ENCODE peak calls at places on chromosomes 4 and X, in nine cellular contexts. One of them, this sample, is unnamed.

GRCh38 chrX:55107911-55108310 is 19.1 kb downstream of the PAGE2 start:
- DNase-seq in NCI-H526 treated with DMSO at 0.1 percent for 48 hours: no peak
- DNase-seq in endothelial cell: no peak
- DNase-seq in G401: no peak
- DNase-seq in SK-N-SH: no peak
- DNase-seq in H54: no peak
- DNase-seq in AG10803: no peak
- DNase-seq in stimulated activated CD8-positive, alpha-beta memory T cell treated with anti-CD3 and anti-CD28 coated beads, Interleukin-2, amount 100 ng/mL, for 48 hours: no peak
- DNase-seq in CD8-positive, alpha-beta memory T cell: no peak
- DNase-seq in this sample: no peak

GRCh38 chr4:12679217-12679616 is 804.9 kb downstream of the RAB28 start:
- DNase-seq in NCI-H526 treated with DMSO at 0.1 percent for 48 hours: no peak
- DNase-seq in endothelial cell: no peak
- DNase-seq in G401: no peak
- DNase-seq in SK-N-SH: peak; percentile 0
- DNase-seq in H54: no peak
- DNase-seq in AG10803: no peak
- DNase-seq in stimulated activated CD8-positive, alpha-beta memory T cell treated with anti-CD3 and anti-CD28 coated beads, Interleukin-2, amount 100 ng/mL, for 48 hours: no peak
- DNase-seq in CD8-positive, alpha-beta memory T cell: no peak
- DNase-seq in this sample: no peak

GRCh38 chr4:166680801-166681200 is 553.5 kb downstream of the SPOCK3 start:
- DNase-seq in NCI-H526 treated with DMSO at 0.1 percent for 48 hours: no peak
- DNase-seq in endothelial cell: no peak
- DNase-seq in G401: no peak
- DNase-seq in SK-N-SH: no peak
- DNase-seq in H54: no peak
- DNase-seq in AG10803: no peak
- DNase-seq in stimulated activated CD8-positive, alpha-beta memory T cell treated with anti-CD3 and anti-CD28 coated beads, Interleukin-2, amount 100 ng/mL, for 48 hours: no peak
- DNase-seq in CD8-positive, alpha-beta memory T cell: no peak
- DNase-seq in this sample: no peak

GRCh38 chrX:29687687-29688086 is 527.7 kb upstream of the MAGEB2 start:
- DNase-seq in NCI-H526 treated with DMSO at 0.1 percent for 48 hours: no peak
- DNase-seq in endothelial cell: no peak
- DNase-seq in G401: no peak
- DNase-seq in SK-N-SH: no peak
- DNase-seq in H54: no peak
- DNase-seq in AG10803: peak; percentile 21
- DNase-seq in stimulated activated CD8-positive, alpha-beta memory T cell treated with anti-CD3 and anti-CD28 coated beads, Interleukin-2, amount 100 ng/mL, for 48 hours: no peak
- DNase-seq in CD8-positive, alpha-beta memory T cell: no peak
- DNase-seq in this sample: peak; percentile 73

GRCh38 chr4:148270600-148270999 is 171.6 kb downstream of the NR3C2 start:
- DNase-seq in NCI-H526 treated with DMSO at 0.1 percent for 48 hours: no peak
- DNase-seq in endothelial cell: no peak
- DNase-seq in G401: no peak
- DNase-seq in SK-N-SH: no peak
- DNase-seq in H54: peak; percentile 9
- DNase-seq in AG10803: no peak
- DNase-seq in stimulated activated CD8-positive, alpha-beta memory T cell treated with anti-CD3 and anti-CD28 coated beads, Interleukin-2, amount 100 ng/mL, for 48 hours: no peak
- DNase-seq in CD8-positive, alpha-beta memory T cell: no peak
- DNase-seq in this sample: no peak

GRCh38 chr4:25131925-25132324 is 28.3 kb downstream of the SEPSECS start:
- DNase-seq in NCI-H526 treated with DMSO at 0.1 percent for 48 hours: no peak
- DNase-seq in endothelial cell: no peak
- DNase-seq in G401: no peak
- DNase-seq in SK-N-SH: no peak
- DNase-seq in H54: no peak
- DNase-seq in AG10803: no peak
- DNase-seq in stimulated activated CD8-positive, alpha-beta memory T cell treated with anti-CD3 and anti-CD28 coated beads, Interleukin-2, amount 100 ng/mL, for 48 hours: no peak
- DNase-seq in CD8-positive, alpha-beta memory T cell: no peak
- DNase-seq in this sample: no peak

GRCh38 chrX:96770315-96770714 is 85.7 kb downstream of the DIAPH2 start:
- DNase-seq in NCI-H526 treated with DMSO at 0.1 percent for 48 hours: no peak
- DNase-seq in endothelial cell: no peak
- DNase-seq in G401: peak; percentile 0
- DNase-seq in SK-N-SH: peak; percentile 20
- DNase-seq in H54: no peak
- DNase-seq in AG10803: peak; percentile 20
- DNase-seq in stimulated activated CD8-positive, alpha-beta memory T cell treated with anti-CD3 and anti-CD28 coated beads, Interleukin-2, amount 100 ng/mL, for 48 hours: no peak
- DNase-seq in CD8-positive, alpha-beta memory T cell: no peak
- DNase-seq in this sample: peak; percentile 22

GRCh38 chr4:152265149-152265621 is 270.7 kb downstream of the FBXW7 start:
- DNase-seq in NCI-H526 treated with DMSO at 0.1 percent for 48 hours: peak; percentile 12
- DNase-seq in endothelial cell: no peak
- DNase-seq in G401: no peak
- DNase-seq in SK-N-SH: no peak
- DNase-seq in H54: peak; percentile 20
- DNase-seq in AG10803: peak; percentile 68
- DNase-seq in stimulated activated CD8-positive, alpha-beta memory T cell treated with anti-CD3 and anti-CD28 coated beads, Interleukin-2, amount 100 ng/mL, for 48 hours: no peak
- DNase-seq in CD8-positive, alpha-beta memory T cell: no peak
- DNase-seq in this sample: no peak

GRCh38 chr4:7862561-7863200 is 77.0 kb downstream of the AFAP1 start:
- DNase-seq in NCI-H526 treated with DMSO at 0.1 percent for 48 hours: no peak
- DNase-seq in endothelial cell: no peak
- DNase-seq in G401: no peak
- DNase-seq in SK-N-SH: no peak
- DNase-seq in H54: no peak
- DNase-seq in AG10803: no peak
- DNase-seq in stimulated activated CD8-positive, alpha-beta memory T cell treated with anti-CD3 and anti-CD28 coated beads, Interleukin-2, amount 100 ng/mL, for 48 hours: no peak
- DNase-seq in CD8-positive, alpha-beta memory T cell: no peak
- DNase-seq in this sample: no peak

GRCh38 chrX:107677501-107677901 is 49.2 kb downstream of the PRPS1 start:
- DNase-seq in NCI-H526 treated with DMSO at 0.1 percent for 48 hours: no peak
- DNase-seq in endothelial cell: no peak
- DNase-seq in G401: no peak
- DNase-seq in SK-N-SH: no peak
- DNase-seq in H54: no peak
- DNase-seq in AG10803: no peak
- DNase-seq in stimulated activated CD8-positive, alpha-beta memory T cell treated with anti-CD3 and anti-CD28 coated beads, Interleukin-2, amount 100 ng/mL, for 48 hours: no peak
- DNase-seq in CD8-positive, alpha-beta memory T cell: no peak
- DNase-seq in this sample: no peak

This sample was measured in pons.